ENCODE peak calls at places on chromosomes 5 and 9, in six cellular contexts. One of them, this sample, is unnamed.

GRCh38 chr5:175842947-175843793 is 28.2 kb upstream of the CPLX2 start:
- DNase-seq in brain microvascular endothelial cell: peak
- DNase-seq in gastrocnemius medialis: no peak
- DNase-seq in PC-3: peak
- DNase-seq in CD8-positive, alpha-beta T cell: no peak
- DNase-seq in A549: peak
- DNase-seq in this sample: peak

GRCh38 chr9:2227468-2227867 is 212.3 kb downstream of the SMARCA2 start:
- DNase-seq in brain microvascular endothelial cell: no peak
- DNase-seq in gastrocnemius medialis: no peak
- DNase-seq in PC-3: no peak
- DNase-seq in CD8-positive, alpha-beta T cell: no peak
- DNase-seq in A549: no peak
- DNase-seq in this sample: peak

GRCh38 chr5:38888023-38888422 is 42.2 kb downstream of the OSMR start:
- DNase-seq in brain microvascular endothelial cell: no peak
- DNase-seq in gastrocnemius medialis: no peak
- DNase-seq in PC-3: no peak
- DNase-seq in CD8-positive, alpha-beta T cell: no peak
- DNase-seq in A549: no peak
- DNase-seq in this sample: no peak

GRCh38 chr9:126531035-126531571 is 82.6 kb upstream of the LMX1B start:
- DNase-seq in brain microvascular endothelial cell: no peak
- DNase-seq in gastrocnemius medialis: no peak
- DNase-seq in PC-3: no peak
- DNase-seq in CD8-positive, alpha-beta T cell: no peak
- DNase-seq in A549: no peak
- DNase-seq in this sample: no peak

GRCh38 chr9:2758162-2758950 is 41.0 kb downstream of the KCNV2 start:
- DNase-seq in brain microvascular endothelial cell: no peak
- DNase-seq in gastrocnemius medialis: no peak
- DNase-seq in PC-3: no peak
- DNase-seq in CD8-positive, alpha-beta T cell: no peak
- DNase-seq in A549: no peak
- DNase-seq in this sample: peak

GRCh38 chr5:10031817-10032216 is 217.9 kb downstream of the ATPSCKMT start:
- DNase-seq in brain microvascular endothelial cell: no peak
- DNase-seq in gastrocnemius medialis: no peak
- DNase-seq in PC-3: peak
- DNase-seq in CD8-positive, alpha-beta T cell: no peak
- DNase-seq in A549: no peak
- DNase-seq in this sample: no peak

GRCh38 chr9:104991144-104991953 is 63.4 kb upstream of the ABCA1 start:
- DNase-seq in brain microvascular endothelial cell: peak
- DNase-seq in gastrocnemius medialis: peak
- DNase-seq in PC-3: peak
- DNase-seq in CD8-positive, alpha-beta T cell: peak
- DNase-seq in A549: peak
- DNase-seq in this sample: peak

GRCh38 chr5:133343196-133343595 is 269.1 kb downstream of the FSTL4 start:
- DNase-seq in brain microvascular endothelial cell: no peak
- DNase-seq in gastrocnemius medialis: no peak
- DNase-seq in PC-3: no peak
- DNase-seq in CD8-positive, alpha-beta T cell: no peak
- DNase-seq in A549: no peak
- DNase-seq in this sample: no peak

GRCh38 chr5:67004730-67005350 is 191.8 kb downstream of the CD180 start:
- DNase-seq in brain microvascular endothelial cell: no peak
- DNase-seq in gastrocnemius medialis: no peak
- DNase-seq in PC-3: no peak
- DNase-seq in CD8-positive, alpha-beta T cell: no peak
- DNase-seq in A549: no peak
- DNase-seq in this sample: no peak

GRCh38 chr9:95503369-95503768 is 13.4 kb downstream of the PTCH1 start:
- DNase-seq in brain microvascular endothelial cell: no peak
- DNase-seq in gastrocnemius medialis: no peak
- DNase-seq in PC-3: no peak
- DNase-seq in CD8-positive, alpha-beta T cell: no peak
- DNase-seq in A549: no peak
- DNase-seq in this sample: no peak

GRCh38 chr5:75202935-75203334 is 33.7 kb downstream of the ANKRD31 start:
- DNase-seq in brain microvascular endothelial cell: no peak
- DNase-seq in gastrocnemius medialis: no peak
- DNase-seq in PC-3: peak
- DNase-seq in CD8-positive, alpha-beta T cell: no peak
- DNase-seq in A549: no peak
- DNase-seq in this sample: no peak

DNA sequence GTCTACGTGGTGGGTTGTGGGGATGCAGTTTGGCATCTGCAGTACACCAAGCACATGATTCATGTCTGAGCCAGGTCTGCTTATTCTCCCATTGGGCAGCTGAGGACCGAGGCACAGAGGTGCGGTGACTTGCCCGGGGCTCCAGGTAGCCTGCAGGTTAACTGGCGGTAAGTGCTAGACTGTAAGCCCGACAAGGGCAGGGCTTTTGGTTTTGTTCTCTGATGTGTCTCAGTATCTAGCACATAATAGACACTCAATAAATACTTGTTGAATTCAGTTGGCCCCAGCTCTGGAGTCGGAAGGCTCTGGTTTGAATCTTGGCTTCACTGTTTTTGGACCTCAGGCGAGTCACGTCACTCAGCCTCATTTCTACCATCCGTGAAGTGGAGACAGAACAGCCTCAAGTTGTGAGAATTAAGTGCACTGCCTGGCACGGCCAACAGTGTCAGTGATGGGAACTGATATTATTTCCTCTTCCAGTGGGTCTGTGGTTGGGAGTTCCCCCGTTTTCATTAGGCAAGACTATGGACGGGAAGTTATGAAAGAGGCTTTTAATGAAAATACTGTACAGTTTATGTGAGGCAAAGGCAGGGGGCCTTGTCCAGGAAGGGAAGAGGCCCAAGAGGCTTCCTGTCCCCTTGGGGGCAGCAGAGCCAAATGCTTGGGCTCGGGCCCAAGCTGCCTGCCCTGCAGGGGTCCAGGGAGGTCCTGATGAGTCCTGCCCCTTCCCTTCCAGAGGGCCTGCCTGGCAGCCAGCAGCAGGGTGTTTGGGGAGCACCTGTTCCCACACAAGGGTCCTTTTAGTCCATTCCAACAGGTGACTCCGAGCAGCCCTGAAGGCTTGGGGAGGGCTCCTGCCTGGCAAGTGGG is 3.3 kb downstream of the PRELID1 start:
- DNase-seq in brain microvascular endothelial cell: peak
- DNase-seq in gastrocnemius medialis: no peak
- DNase-seq in PC-3: no peak
- DNase-seq in CD8-positive, alpha-beta T cell: no peak
- DNase-seq in A549: no peak
- DNase-seq in this sample: peak
- TF ChIP-seq CTCF in brain microvascular endothelial cell: no peak
- TF ChIP-seq CTCF in gastrocnemius medialis: no peak
- TF ChIP-seq CTCF in PC-3: no peak
- TF ChIP-seq CTCF in CD8-positive, alpha-beta T cell: no peak
- TF ChIP-seq CTCF in A549: no peak
- TF ChIP-seq CTCF in this sample: no peak

GRCh38 chr9:136791466-136792276 is 527 bp downstream of the TMEM141 start:
- DNase-seq in brain microvascular endothelial cell: no peak
- DNase-seq in gastrocnemius medialis: no peak
- DNase-seq in PC-3: peak
- DNase-seq in CD8-positive, alpha-beta T cell: peak
- DNase-seq in A549: no peak
- DNase-seq in this sample: peak

GRCh38 chr9:136795027-136795402 is 1.1 kb upstream of the CCDC183 start:
- DNase-seq in brain microvascular endothelial cell: no peak
- DNase-seq in gastrocnemius medialis: no peak
- DNase-seq in PC-3: no peak
- DNase-seq in CD8-positive, alpha-beta T cell: no peak
- DNase-seq in A549: no peak
- DNase-seq in this sample: no peak

GRCh38 chr9:136794281-136795026 is 1.7 kb upstream of the CCDC183 start:
- DNase-seq in brain microvascular endothelial cell: no peak
- DNase-seq in gastrocnemius medialis: no peak
- DNase-seq in PC-3: no peak
- DNase-seq in CD8-positive, alpha-beta T cell: no peak
- DNase-seq in A549: no peak
- DNase-seq in this sample: no peak

GRCh38 chr9:136792321-136793062 is 1.3 kb downstream of the TMEM141 start:
- DNase-seq in brain microvascular endothelial cell: no peak
- DNase-seq in gastrocnemius medialis: no peak
- DNase-seq in PC-3: no peak
- DNase-seq in CD8-positive, alpha-beta T cell: no peak
- DNase-seq in A549: no peak
- DNase-seq in this sample: peak

DNA sequence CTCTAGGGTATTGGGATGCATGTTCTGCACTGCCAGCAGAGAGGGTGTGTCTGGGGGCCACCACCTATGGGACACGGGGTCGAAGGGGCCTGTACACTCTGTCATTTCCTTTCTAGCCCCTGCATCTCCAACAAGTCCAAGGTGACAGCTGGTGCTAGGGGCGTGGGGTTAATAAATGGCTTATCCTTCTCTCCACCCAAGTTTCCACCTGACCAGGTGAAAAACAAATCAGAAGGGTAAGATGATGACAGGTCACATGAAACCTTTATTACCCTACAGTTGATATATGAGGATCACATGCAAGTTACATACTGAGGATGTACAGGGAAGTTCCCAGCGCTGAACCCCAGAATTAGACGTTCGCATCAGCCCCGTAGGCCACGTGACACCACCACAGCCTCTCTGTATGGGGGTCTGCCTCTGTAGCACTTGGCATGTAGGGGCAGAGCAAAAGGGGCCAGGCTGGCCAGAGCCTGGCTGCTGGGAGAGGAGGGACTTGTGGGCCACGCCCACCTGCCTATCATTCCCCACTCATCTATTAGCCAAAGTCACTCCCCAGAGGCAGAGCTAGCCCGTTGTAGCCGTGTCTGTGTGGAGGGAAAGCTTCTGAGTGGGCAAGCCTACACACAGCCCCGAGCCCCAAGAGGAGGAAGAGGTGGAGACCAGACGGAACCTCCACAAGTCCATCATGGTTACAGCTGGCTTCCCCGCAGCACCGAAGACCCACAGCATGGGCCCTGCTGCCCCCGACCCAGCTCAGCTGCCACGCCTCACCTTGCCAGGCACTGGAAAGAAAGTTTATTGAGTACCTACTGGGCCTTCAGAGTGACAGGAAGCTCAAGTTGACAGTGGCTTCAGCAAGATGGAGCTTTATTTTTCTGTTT is 2.2 kb downstream of the TMEM141 start:
- DNase-seq in brain microvascular endothelial cell: no peak
- DNase-seq in gastrocnemius medialis: no peak
- DNase-seq in PC-3: no peak
- DNase-seq in CD8-positive, alpha-beta T cell: no peak
- DNase-seq in A549: no peak
- DNase-seq in this sample: no peak
- H3K4me3 ChIP-seq in brain microvascular endothelial cell: no peak
- H3K4me3 ChIP-seq in gastrocnemius medialis: no peak
- H3K4me3 ChIP-seq in PC-3: no peak
- H3K4me3 ChIP-seq in CD8-positive, alpha-beta T cell: no peak
- H3K4me3 ChIP-seq in A549: no peak
- H3K4me3 ChIP-seq in this sample: no peak

GRCh38 chr9:82504620-82505019 is 516.0 kb downstream of the SPATA31D1 start:
- DNase-seq in brain microvascular endothelial cell: no peak
- DNase-seq in gastrocnemius medialis: no peak
- DNase-seq in PC-3: no peak
- DNase-seq in CD8-positive, alpha-beta T cell: no peak
- DNase-seq in A549: no peak
- DNase-seq in this sample: no peak
- TF ChIP-seq CTCF in brain microvascular endothelial cell: peak
- TF ChIP-seq CTCF in gastrocnemius medialis: no peak
- TF ChIP-seq CTCF in PC-3: no peak
- TF ChIP-seq CTCF in CD8-positive, alpha-beta T cell: no peak
- TF ChIP-seq CTCF in A549: no peak
- TF ChIP-seq CTCF in this sample: no peak

DNA sequence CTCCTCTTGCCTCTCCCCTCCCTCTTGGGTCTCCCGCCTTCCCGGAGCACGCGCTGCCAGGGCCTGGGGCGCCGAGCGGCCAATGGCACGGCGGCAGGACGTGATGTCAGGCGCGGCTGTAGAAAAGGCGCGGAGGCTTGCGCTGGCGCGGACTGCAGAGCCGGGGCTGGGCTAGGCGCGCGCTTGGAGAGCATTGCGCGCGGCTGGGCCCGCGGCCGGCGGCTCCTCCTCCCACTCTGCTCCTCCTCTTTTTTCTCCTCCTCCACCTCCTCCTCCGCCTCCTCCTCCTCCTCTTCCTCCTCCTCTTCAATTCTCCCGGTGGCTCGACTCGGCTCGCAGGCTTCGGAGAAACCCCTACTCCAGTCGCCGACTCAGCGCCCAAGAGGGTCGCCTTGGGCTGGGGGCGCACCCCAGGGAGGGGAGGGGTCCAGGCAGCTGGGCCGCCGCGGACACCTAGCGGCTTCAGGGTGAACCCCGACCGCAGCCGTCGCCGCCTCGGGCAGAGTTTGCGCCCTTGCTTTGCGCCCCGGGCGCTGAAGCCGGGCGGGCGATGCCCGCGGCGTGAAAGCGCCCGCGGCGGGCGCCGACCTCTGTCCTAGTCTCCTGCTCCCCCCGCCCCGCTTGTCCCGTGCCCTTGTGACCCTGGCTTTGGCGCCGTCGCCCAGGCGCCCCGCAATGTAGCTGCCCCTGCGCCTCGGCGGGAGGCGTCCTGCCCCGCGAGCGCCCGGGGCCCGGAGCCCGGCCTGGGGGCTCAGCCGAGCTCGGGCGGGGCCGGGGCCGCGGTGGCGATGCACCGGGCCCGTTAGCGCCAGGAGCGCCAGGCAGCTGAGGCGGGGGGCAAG is at the start of gene LHX2:
- DNase-seq in brain microvascular endothelial cell: peak
- DNase-seq in gastrocnemius medialis: no peak
- DNase-seq in PC-3: peak
- DNase-seq in CD8-positive, alpha-beta T cell: no peak
- DNase-seq in A549: peak
- DNase-seq in this sample: peak
- H3K4me3 ChIP-seq in brain microvascular endothelial cell: no peak
- H3K4me3 ChIP-seq in gastrocnemius medialis: peak
- H3K4me3 ChIP-seq in PC-3: peak
- H3K4me3 ChIP-seq in CD8-positive, alpha-beta T cell: no peak
- H3K4me3 ChIP-seq in A549: peak
- H3K4me3 ChIP-seq in this sample: peak

GRCh38 chr5:24642022-24642421 is 2.8 kb downstream of the CDH10 start:
- DNase-seq in brain microvascular endothelial cell: peak
- DNase-seq in gastrocnemius medialis: no peak
- DNase-seq in PC-3: peak
- DNase-seq in CD8-positive, alpha-beta T cell: no peak
- DNase-seq in A549: no peak
- DNase-seq in this sample: peak
- TF ChIP-seq CTCF in brain microvascular endothelial cell: peak
- TF ChIP-seq CTCF in gastrocnemius medialis: peak
- TF ChIP-seq CTCF in PC-3: peak
- TF ChIP-seq CTCF in CD8-positive, alpha-beta T cell: no peak
- TF ChIP-seq CTCF in A549: peak
- TF ChIP-seq CTCF in this sample: peak

DNA sequence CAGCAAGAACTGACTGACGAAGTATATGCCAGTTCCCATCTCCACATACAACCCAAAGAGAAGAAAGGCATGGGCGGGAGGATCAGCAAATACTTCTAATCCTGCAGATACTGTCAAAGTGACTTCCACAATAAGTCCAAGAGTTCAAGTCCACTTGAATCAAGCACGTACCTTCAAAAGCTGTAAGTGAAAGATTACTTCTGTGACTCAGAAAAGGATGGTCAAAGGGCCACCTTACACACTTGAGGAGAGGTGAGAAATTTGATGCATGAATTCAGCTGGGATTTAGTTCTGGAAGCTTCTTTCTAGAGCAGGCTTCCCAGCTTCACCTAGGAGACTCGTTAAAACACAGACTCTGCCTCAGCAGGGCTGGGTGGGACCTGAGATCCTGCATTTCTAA is 357.5 kb downstream of the GLIS3 start:
- DNase-seq in brain microvascular endothelial cell: no peak
- DNase-seq in gastrocnemius medialis: no peak
- DNase-seq in PC-3: no peak
- DNase-seq in CD8-positive, alpha-beta T cell: no peak
- DNase-seq in A549: no peak
- DNase-seq in this sample: no peak
- H3K4me3 ChIP-seq in brain microvascular endothelial cell: no peak
- H3K4me3 ChIP-seq in gastrocnemius medialis: no peak
- H3K4me3 ChIP-seq in PC-3: no peak
- H3K4me3 ChIP-seq in CD8-positive, alpha-beta T cell: no peak
- H3K4me3 ChIP-seq in A549: no peak
- H3K4me3 ChIP-seq in this sample: no peak

This sample was measured in cardiac fibroblast.